ENCODE peak calls at places on chromosome 5, in seven cellular contexts. O, Z, N, M, K, D and T are unnamed samples.

GRCh38 chr5:88870280-88870679 is 12.7 kb downstream of the MEF2C start:
- DNase-seq in N (no peak), K (no peak), Z (no peak), O (no peak), D (no peak), M (no peak), T (no peak)

GRCh38 chr5:68544656-68545565 is 329.4 kb downstream of the PIK3R1 start:
- DNase-seq in M (no peak), O (no peak), Z (peak; percentile 45), D (no peak), N (no peak), K (peak; percentile 45), T (peak; percentile 47)

GRCh38 chr5:97124335-97124734 is 18.1 kb downstream of the LIX1 start:
- DNase-seq in Z (no peak), K (no peak), D (no peak), N (no peak), M (no peak), O (no peak), T (no peak)

GRCh38 chr5:132677191-132677590 is 3.4 kb downstream of the IL4 start:
- DNase-seq in O (peak; percentile 74), D (peak; percentile 5), M (peak; percentile 53), Z (peak; percentile 91), K (peak; percentile 86), N (no peak), T (peak; percentile 56)

GRCh38 chr5:80326468-80326867 is 6.7 kb downstream of the SPZ1 start:
- DNase-seq in O (no peak), M (no peak), N (no peak), K (no peak), D (no peak), Z (no peak), T (no peak)

GRCh38 chr5:126868961-126869451 is 92.1 kb downstream of the LMNB1 start:
- DNase-seq in K (no peak), Z (peak; percentile 45), O (peak; percentile 52), D (peak; percentile 64), M (no peak), N (no peak), T (no peak)

GRCh38 chr5:103232393-103232999 is 26.1 kb upstream of the MACIR start:
- DNase-seq in Z (peak; percentile 55), M (no peak), D (no peak), O (peak; percentile 66), N (no peak), K (peak; percentile 49), T (no peak)

GRCh38 chr5:87231037-87231808 is 36.5 kb upstream of the RASA1 start:
- DNase-seq in K (no peak), D (no peak), M (no peak), O (peak; percentile 34), N (no peak), Z (no peak), T (no peak)

GRCh38 chr5:154479944-154480750 is 2.1 kb upstream of the HAND1 start:
- DNase-seq in Z (no peak), M (no peak), O (no peak), N (no peak), K (no peak), D (no peak), T (no peak)

GRCh38 chr5:150075806-150076205 is 10.5 kb downstream of the CSF1R start:
- DNase-seq in O (no peak), Z (no peak), N (no peak), K (peak; percentile 17), M (no peak), D (peak; percentile 36), T (no peak)

GRCh38 chr5:68303038-68303738 is 87.6 kb downstream of the PIK3R1 start:
- DNase-seq in N (no peak), Z (peak; percentile 24), O (no peak), D (no peak), K (no peak), M (no peak), T (no peak)

GRCh38 chr5:163533229-163533628 is 27.8 kb downstream of the MAT2B start:
- DNase-seq in K (no peak), O (no peak), Z (no peak), D (no peak), N (no peak), M (no peak), T (no peak)

GRCh38 chr5:179265529-179266290 is 79.6 kb downstream of the ADAMTS2 start:
- DNase-seq in K (no peak), N (peak; percentile 99), D (no peak), M (peak; percentile 96), Z (peak; percentile 99), O (peak; percentile 99), T (peak; percentile 56)

GRCh38 chr5:14665110-14665822 is 748 bp downstream of the OTULIN start:
- DNase-seq in M (no peak), Z (no peak), K (peak; percentile 29), O (no peak), D (no peak), N (no peak), T (no peak)

GRCh38 chr5:122844136-122844915 is 1.1 kb upstream of the SNX24 start:
- DNase-seq in M (no peak), D (no peak), Z (no peak), O (peak; percentile 10), N (no peak), K (no peak), T (no peak)

GRCh38 chr5:177402271-177403043 is 2.0 kb upstream of the PFN3 start:
- DNase-seq in O (peak; percentile 58), Z (peak; percentile 54), K (peak; percentile 91), M (no peak), N (no peak), D (peak; percentile 81), T (peak; percentile 42)
- H3K4me3 ChIP-seq in O (no peak overlapping the region), Z (no peak overlapping the region), K (peak overlapping the region; percentile 60), M (peak overlapping the region; percentile 2), N (no peak overlapping the region), D (peak overlapping the region; percentile 72), T (peak overlapping the region; percentile 74)

GRCh38 chr5:93221-93980 is 1.4 kb downstream of the PLEKHG4B start:
- DNase-seq in M (no peak), N (no peak), K (no peak), O (no peak), Z (no peak), D (no peak), T (no peak)

GRCh38 chr5:89337-90286 is 2.4 kb upstream of the PLEKHG4B start:
- DNase-seq in O (no peak), D (no peak), K (no peak), Z (no peak), M (no peak), N (no peak), T (no peak)

GRCh38 chr5:92391-93220 is 638 bp downstream of the PLEKHG4B start:
- DNase-seq in O (no peak), Z (no peak), N (no peak), M (no peak), K (no peak), D (no peak), T (no peak)

GRCh38 chr5:91556-92263 is at the start of gene PLEKHG4B:
- DNase-seq in N (no peak), O (no peak), M (no peak), K (no peak), Z (no peak), D (no peak), T (no peak)

DNA sequence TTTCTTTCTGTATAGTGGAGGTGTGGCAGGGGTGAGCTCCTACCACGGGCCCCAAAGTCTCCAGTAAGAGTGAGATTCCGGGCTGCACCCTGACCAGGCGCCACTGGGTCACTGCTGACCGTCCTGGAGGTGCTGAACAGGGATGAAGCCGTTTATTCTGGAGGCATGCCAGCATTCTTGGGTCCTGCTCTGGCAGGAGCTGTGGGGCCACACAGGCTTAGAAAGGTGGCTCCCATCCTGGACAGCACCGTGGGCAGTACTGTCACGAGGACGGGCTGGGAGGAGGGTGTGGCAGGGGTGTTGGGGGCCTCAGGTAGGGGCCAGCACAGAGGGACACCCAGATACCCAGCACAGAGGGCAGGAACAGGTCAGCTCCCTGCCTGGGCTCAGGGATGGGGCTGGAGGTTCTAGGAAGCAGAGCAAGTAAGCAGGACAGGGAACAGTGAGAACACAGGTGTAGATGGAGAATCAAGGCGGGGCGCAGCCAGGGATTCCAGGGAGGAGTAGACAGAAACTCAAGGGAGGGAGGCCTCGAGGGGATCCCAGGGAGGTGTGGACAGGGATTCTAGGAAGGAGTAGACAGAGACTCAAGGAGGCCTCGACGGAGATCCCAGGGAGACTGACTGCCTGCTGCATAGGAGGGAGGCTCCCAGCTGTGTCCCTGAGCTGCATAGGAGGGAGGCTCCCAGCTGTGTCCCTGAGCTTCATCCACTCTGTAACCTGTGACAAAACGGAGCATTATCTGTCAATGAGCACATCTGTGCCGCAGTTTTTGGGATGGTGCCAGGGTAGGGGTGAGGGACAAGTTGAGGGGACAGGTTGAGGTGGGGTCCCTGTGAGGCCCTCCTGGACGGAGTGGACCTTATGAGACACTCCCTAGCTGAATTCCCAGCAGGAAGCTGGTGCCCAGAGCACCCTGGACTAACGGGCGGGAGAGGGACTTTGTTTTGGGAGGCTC is 1.1 kb upstream of the PLEKHG4B start:
- DNase-seq in D (no peak), N (no peak), M (no peak), K (no peak), Z (no peak), O (peak; percentile 11), T (no peak)
- TF ChIP-seq CTCF in D (no peak), N (no peak), M (no peak), K (no peak), Z (no peak), O (no peak), T (no peak)

GRCh38 chr5:1293997-1294838 is 650 bp downstream of the TERT start:
- DNase-seq in N (peak; percentile 54), D (peak; percentile 44), M (no peak), O (no peak), K (peak; percentile 26), Z (no peak), T (no peak)

GRCh38 chr5:1292139-1292538 is 2.7 kb downstream of the TERT start:
- DNase-seq in Z (no peak), K (no peak), D (no peak), M (no peak), O (no peak), N (peak; percentile 41), T (no peak)

GRCh38 chr5:1292846-1293415 is 1.9 kb downstream of the TERT start:
- DNase-seq in M (no peak), N (peak; percentile 46), K (no peak), D (peak; percentile 42), Z (no peak), O (no peak), T (no peak)

GRCh38 chr5:1294839-1295649 is at the start of gene TERT:
- DNase-seq in M (no peak), D (peak; percentile 71), K (peak; percentile 63), N (peak; percentile 53), O (no peak), Z (no peak), T (no peak)

DNA sequence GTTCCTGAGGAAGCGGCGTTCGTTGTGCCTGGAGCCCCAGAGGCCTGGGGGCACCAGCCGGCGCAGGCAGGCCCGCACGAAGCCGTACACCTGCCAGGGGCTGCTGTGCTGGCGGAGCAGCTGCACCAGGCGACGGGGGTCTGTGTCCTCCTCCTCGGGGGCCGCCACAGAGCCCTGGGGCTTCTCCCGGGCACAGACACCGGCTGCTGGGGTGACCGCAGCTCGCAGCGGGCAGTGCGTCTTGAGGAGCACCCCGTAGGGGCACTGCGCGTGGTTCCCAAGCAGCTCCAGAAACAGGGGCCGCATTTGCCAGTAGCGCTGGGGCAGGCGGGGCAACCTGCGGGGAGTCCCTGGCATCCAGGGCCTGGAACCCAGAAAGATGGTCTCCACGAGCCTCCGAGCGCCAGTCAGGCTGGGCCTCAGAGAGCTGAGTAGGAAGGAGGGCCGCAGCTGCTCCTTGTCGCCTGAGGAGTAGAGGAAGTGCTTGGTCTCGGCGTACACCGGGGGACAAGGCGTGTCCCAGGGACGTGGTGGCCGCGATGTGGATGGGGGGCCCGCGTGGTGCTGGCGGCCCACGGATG is 1.4 kb downstream of the TERT start:
- DNase-seq in N (no peak), M (no peak), O (no peak), K (no peak), Z (no peak), D (peak; percentile 45), T (no peak)
- H3K4me3 ChIP-seq in N (no peak overlapping the region), M (no peak overlapping the region), O (no peak overlapping the region), K (no peak overlapping the region), Z (no peak overlapping the region), D (no peak overlapping the region), T (no peak overlapping the region)

GRCh38 chr5:171927345-171927941 is 79.0 kb downstream of the FBXW11 start:
- DNase-seq in N (no peak), K (no peak), O (no peak), M (no peak), D (no peak), Z (peak; percentile 22), T (no peak)
- TF ChIP-seq CTCF in N (no peak), K (peak; percentile 63), O (peak; percentile 52), M (peak; percentile 53), D (peak; percentile 15), Z (peak; percentile 52), T (peak; percentile 62)